ENCODE peak calls at places on chromosomes 5 and 9, in four cellular contexts. One of them, this sample, is unnamed.

GRCh38 chr5:142886211-142886610 is 116.0 kb downstream of the ARHGAP26 start:
- DNase-seq in ELF-1: no peak
- DNase-seq in SK-N-MC: no peak
- DNase-seq in astrocyte of the spinal cord: no peak
- DNase-seq in this sample: no peak

GRCh38 chr9:82202808-82203207 is 214.2 kb downstream of the SPATA31D1 start:
- DNase-seq in ELF-1: no peak
- DNase-seq in astrocyte of the spinal cord: peak
- DNase-seq in SK-N-MC: no peak
- DNase-seq in this sample: no peak

GRCh38 chr5:33079548-33079947 is 361.2 kb upstream of the TARS1 start:
- DNase-seq in SK-N-MC: no peak
- DNase-seq in ELF-1: no peak
- DNase-seq in astrocyte of the spinal cord: no peak
- DNase-seq in this sample: no peak

GRCh38 chr9:127942152-127943010 is 4.7 kb upstream of the DPM2 start:
- DNase-seq in astrocyte of the spinal cord: peak
- DNase-seq in SK-N-MC: no peak
- DNase-seq in ELF-1: peak
- DNase-seq in this sample: peak

GRCh38 chr5:10310073-10310779 is 2.5 kb upstream of the CMBL start:
- DNase-seq in astrocyte of the spinal cord: peak
- DNase-seq in ELF-1: peak
- DNase-seq in SK-N-MC: peak
- DNase-seq in this sample: no peak

GRCh38 chr9:14993061-14993800 is 83.0 kb upstream of the FREM1 start:
- DNase-seq in SK-N-MC: peak
- DNase-seq in ELF-1: peak
- DNase-seq in astrocyte of the spinal cord: peak
- DNase-seq in this sample: peak

GRCh38 chr9:13427587-13427986 is 148.1 kb upstream of the MPDZ start:
- DNase-seq in ELF-1: no peak
- DNase-seq in astrocyte of the spinal cord: peak
- DNase-seq in SK-N-MC: peak
- DNase-seq in this sample: no peak

GRCh38 chr5:172097356-172097755 is 90.7 kb downstream of the STK10 start:
- DNase-seq in astrocyte of the spinal cord: no peak
- DNase-seq in ELF-1: no peak
- DNase-seq in SK-N-MC: no peak
- DNase-seq in this sample: peak

GRCh38 chr5:132073231-132074013 is at the start of gene CSF2:
- DNase-seq in ELF-1: no peak
- DNase-seq in astrocyte of the spinal cord: no peak
- DNase-seq in SK-N-MC: no peak
- DNase-seq in this sample: peak

GRCh38 chr9:126699401-126699851 is 85.7 kb downstream of the LMX1B start:
- DNase-seq in ELF-1: no peak
- DNase-seq in SK-N-MC: no peak
- DNase-seq in astrocyte of the spinal cord: no peak
- DNase-seq in this sample: no peak

GRCh38 chr9:38068616-38068865 is 486 bp downstream of the SHB start:
- DNase-seq in astrocyte of the spinal cord: peak
- DNase-seq in ELF-1: no peak
- DNase-seq in SK-N-MC: no peak
- DNase-seq in this sample: no peak

GRCh38 chr5:150758534-150759333 is at the start of gene DCTN4:
- DNase-seq in ELF-1: peak
- DNase-seq in SK-N-MC: peak
- DNase-seq in astrocyte of the spinal cord: peak
- DNase-seq in this sample: peak

GRCh38 chr9:69179037-69179436 is 5.0 kb downstream of the TJP2 start:
- DNase-seq in astrocyte of the spinal cord: no peak
- DNase-seq in ELF-1: no peak
- DNase-seq in SK-N-MC: no peak
- DNase-seq in this sample: no peak

GRCh38 chr9:99023831-99024230 is 80.1 kb downstream of the COL15A1 start:
- DNase-seq in SK-N-MC: no peak
- DNase-seq in ELF-1: no peak
- DNase-seq in astrocyte of the spinal cord: peak
- DNase-seq in this sample: no peak

GRCh38 chr5:141127305-141127704 is 5.7 kb downstream of the PCDHB4 start:
- DNase-seq in astrocyte of the spinal cord: no peak
- DNase-seq in SK-N-MC: no peak
- DNase-seq in ELF-1: no peak
- DNase-seq in this sample: no peak

GRCh38 chr5:15695171-15695676 is 195.2 kb downstream of the FBXL7 start:
- DNase-seq in SK-N-MC: no peak
- DNase-seq in astrocyte of the spinal cord: peak
- DNase-seq in ELF-1: peak
- DNase-seq in this sample: no peak

GRCh38 chr5:38426493-38426892 is 130.0 kb downstream of the LIFR start:
- DNase-seq in ELF-1: no peak
- DNase-seq in astrocyte of the spinal cord: no peak
- DNase-seq in SK-N-MC: no peak
- DNase-seq in this sample: no peak

GRCh38 chr5:178454308-178454707 is 135.9 kb downstream of the COL23A1 start:
- DNase-seq in astrocyte of the spinal cord: no peak
- DNase-seq in SK-N-MC: no peak
- DNase-seq in ELF-1: no peak
- DNase-seq in this sample: no peak

GRCh38 chr5:131589510-131590348 is 45.3 kb downstream of the RAPGEF6 start:
- DNase-seq in SK-N-MC: peak
- DNase-seq in astrocyte of the spinal cord: peak
- DNase-seq in ELF-1: peak
- DNase-seq in this sample: peak

GRCh38 chr9:95645992-95646391 is 129.2 kb upstream of the PTCH1 start:
- DNase-seq in ELF-1: no peak
- DNase-seq in SK-N-MC: no peak
- DNase-seq in astrocyte of the spinal cord: peak
- DNase-seq in this sample: no peak

GRCh38 chr5:143479394-143479793 is 75.9 kb upstream of the NR3C1 start:
- DNase-seq in astrocyte of the spinal cord: no peak
- DNase-seq in ELF-1: no peak
- DNase-seq in SK-N-MC: no peak
- DNase-seq in this sample: no peak

GRCh38 chr9:133739408-133740280 is 1.5 kb upstream of the SARDH start:
- DNase-seq in SK-N-MC: no peak
- DNase-seq in astrocyte of the spinal cord: no peak
- DNase-seq in ELF-1: no peak
- DNase-seq in this sample: no peak

GRCh38 chr9:85421641-85422040 is 320.1 kb downstream of the AGTPBP1 start:
- DNase-seq in SK-N-MC: no peak
- DNase-seq in ELF-1: no peak
- DNase-seq in astrocyte of the spinal cord: peak
- DNase-seq in this sample: no peak

GRCh38 chr9:70485273-70485858 is 70.9 kb upstream of the KLF9 start:
- DNase-seq in SK-N-MC: no peak
- DNase-seq in ELF-1: no peak
- DNase-seq in astrocyte of the spinal cord: no peak
- DNase-seq in this sample: no peak

GRCh38 chr9:84371737-84372136 is 31.2 kb upstream of the SLC28A3 start:
- DNase-seq in ELF-1: no peak
- DNase-seq in SK-N-MC: no peak
- DNase-seq in astrocyte of the spinal cord: peak
- DNase-seq in this sample: no peak

GRCh38 chr5:101431201-101431600 is 528.1 kb upstream of the ST8SIA4 start:
- DNase-seq in ELF-1: no peak
- DNase-seq in SK-N-MC: no peak
- DNase-seq in astrocyte of the spinal cord: no peak
- DNase-seq in this sample: no peak

GRCh38 chr9:116389546-116390305 is 236.1 kb downstream of the PAPPA start:
- DNase-seq in astrocyte of the spinal cord: no peak
- DNase-seq in ELF-1: no peak
- DNase-seq in SK-N-MC: no peak
- DNase-seq in this sample: no peak

GRCh38 chr9:68508547-68508946 is 32.1 kb downstream of the TMEM252 start:
- DNase-seq in ELF-1: no peak
- DNase-seq in SK-N-MC: no peak
- DNase-seq in astrocyte of the spinal cord: no peak
- DNase-seq in this sample: no peak

GRCh38 chr5:10518352-10518751 is 45.5 kb upstream of the ANKRD33B start:
- DNase-seq in SK-N-MC: no peak
- DNase-seq in ELF-1: no peak
- DNase-seq in astrocyte of the spinal cord: peak
- DNase-seq in this sample: no peak

GRCh38 chr5:132497488-132497997 is 7.0 kb upstream of the IRF1 start:
- DNase-seq in SK-N-MC: no peak
- DNase-seq in astrocyte of the spinal cord: peak
- DNase-seq in ELF-1: peak
- DNase-seq in this sample: no peak

GRCh38 chr9:36492849-36493248 is 79.8 kb upstream of the MELK start:
- DNase-seq in ELF-1: no peak
- DNase-seq in astrocyte of the spinal cord: no peak
- DNase-seq in SK-N-MC: no peak
- DNase-seq in this sample: no peak

This sample was measured in posterior cingulate gyrus.